ENCODE peak calls at places on chromosome 1, in five cellular contexts. M, C, S, F and Q are unnamed samples.
A peak's percentile ranks its signal among the peaks of the same experiment; 100 is the strongest.

GRCh38 chr1:231442735-231443134 is 20.6 kb upstream of the EGLN1 start:
- DNase-seq in F (no peak), C (no peak), M (no peak), S (no peak), Q (no peak)

GRCh38 chr1:39927538-39927937 is 25.8 kb upstream of the MYCL start:
- DNase-seq in M (no peak), C (no peak), F (no peak), S (no peak), Q (no peak)

GRCh38 chr1:25649041-25649440 is 32.5 kb downstream of the MAN1C1 start:
- DNase-seq in M (no peak), S (no peak), C (no peak), F (no peak), Q (no peak)

GRCh38 chr1:54498383-54499096 is 49.5 kb upstream of the ACOT11 start:
- DNase-seq in M (no peak), F (no peak), C (no peak), S (no peak), Q (no peak)

GRCh38 chr1:21385022-21385421 is 54.9 kb upstream of the NBPF3 start:
- DNase-seq in M (no peak), F (no peak), C (no peak), S (no peak), Q (no peak)

GRCh38 chr1:161439280-161440232 is 65.7 kb upstream of the FCGR2A start:
- DNase-seq in F (no peak), C (no peak), M (peak; percentile 61), S (no peak), Q (no peak)

GRCh38 chr1:154972517-154973343 is 1.8 kb upstream of the CKS1B start:
- DNase-seq in C (no peak), M (peak; percentile 77), F (no peak), S (peak; percentile 73), Q (no peak)

GRCh38 chr1:222464841-222465210 is 83.1 kb downstream of the HHIPL2 start:
- DNase-seq in C (peak; percentile 31), S (peak; percentile 24), M (no peak), F (peak; percentile 57), Q (peak; percentile 47)

GRCh38 chr1:182085726-182086125 is 24.2 kb upstream of the ZNF648 start:
- DNase-seq in F (no peak), M (no peak), S (no peak), C (no peak), Q (no peak)

GRCh38 chr1:64980745-64981601 is 14.6 kb upstream of the JAK1 start:
- DNase-seq in M (no peak), F (no peak), S (no peak), C (no peak), Q (no peak)

GRCh38 chr1:70847013-70847412 is 200.6 kb downstream of the PTGER3 start:
- DNase-seq in S (no peak), M (no peak), F (no peak), C (no peak), Q (no peak)

GRCh38 chr1:6351480-6352137 is 42.0 kb downstream of the ACOT7 start:
- DNase-seq in M (peak; percentile 93), C (no peak), F (no peak), S (no peak), Q (no peak)

GRCh38 chr1:166511754-166512153 is 327.5 kb upstream of the POGK start:
- DNase-seq in M (no peak), F (no peak), C (no peak), S (no peak), Q (no peak)

GRCh38 chr1:115718011-115718754 is 50.3 kb downstream of the CASQ2 start:
- DNase-seq in C (no peak), F (no peak), M (no peak), S (no peak), Q (no peak)

GRCh38 chr1:157025321-157025720 is 20.2 kb downstream of the ARHGEF11 start:
- DNase-seq in S (no peak), C (no peak), M (no peak), F (no peak), Q (no peak)
- H3K9me3 ChIP-seq in S (peaks cover 3% of the 10 kb centered on the region), C (no peaks in the 10 kb centered on the region), M (no peaks in the 10 kb centered on the region), F (peaks cover 17% of the 10 kb centered on the region), Q (no peaks in the 10 kb centered on the region)

GRCh38 chr1:83011270-83011669 is 987.7 kb downstream of the TTLL7 start:
- DNase-seq in M (no peak), C (no peak), F (no peak), S (no peak), Q (no peak)

GRCh38 chr1:83006271-83006670 is 992.7 kb downstream of the TTLL7 start:
- DNase-seq in S (no peak), F (no peak), M (no peak), C (no peak), Q (no peak)
- H3K9me3 ChIP-seq in S (no peaks in the 10 kb centered on the region), F (no peaks in the 10 kb centered on the region), M (no peaks in the 10 kb centered on the region), C (no peaks in the 10 kb centered on the region), Q (no peaks in the 10 kb centered on the region)

DNA sequence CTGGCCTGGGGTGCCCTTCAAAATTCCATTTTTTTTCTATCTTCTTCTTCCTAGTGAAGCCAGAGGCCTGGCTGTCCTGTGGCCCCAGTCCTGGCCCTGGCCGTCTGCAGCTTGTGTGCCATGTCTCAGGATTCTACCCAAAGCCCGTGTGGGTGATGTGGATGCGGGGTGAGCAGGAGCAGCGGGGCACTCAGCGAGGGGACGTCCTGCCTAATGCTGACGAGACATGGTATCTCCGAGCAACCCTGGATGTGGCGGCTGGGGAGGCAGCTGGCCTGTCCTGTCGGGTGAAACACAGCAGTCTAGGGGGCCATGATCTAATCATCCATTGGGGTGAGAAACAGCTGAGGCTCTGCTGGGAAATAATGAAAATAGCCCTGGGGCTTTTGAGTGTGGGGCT is 2.1 kb downstream of the CD1E start:
- DNase-seq in F (no peak), M (no peak), S (no peak), C (no peak), Q (no peak)
- H3K9me3 ChIP-seq in F (no peaks in the 10 kb centered on the region), M (no peaks in the 10 kb centered on the region), S (no peaks in the 10 kb centered on the region), C (no peaks in the 10 kb centered on the region), Q (no peaks in the 10 kb centered on the region)

GRCh38 chr1:203968728-203969127 is 104.2 kb upstream of the SOX13 start:
- DNase-seq in M (no peak), S (no peak), C (no peak), F (no peak), Q (no peak)
- H3K9me3 ChIP-seq in M (no peaks in the 10 kb centered on the region), S (peaks cover 2% of the 10 kb centered on the region), C (no peaks in the 10 kb centered on the region), F (no peaks in the 10 kb centered on the region), Q (no peaks in the 10 kb centered on the region)